ENCODE peak calls at places on chromosomes 4 and X, in four cellular contexts. R is astrocyte of the cerebellum, V is adipocyte, Z is foreskin fibroblast. X is an unnamed sample.

GRCh38 chr4:98113005-98113404 is 30.3 kb downstream of the STPG2 start:
- DNase-seq in V (peak), Z (peak), R (peak), X (no peak)

GRCh38 chr4:40924096-40924792 is 174.5 kb downstream of the NSUN7 start:
- DNase-seq in Z (peak), R (peak), V (peak), X (no peak)

GRCh38 chrX:118348186-118348810 is 2.4 kb downstream of the WDR44 start:
- DNase-seq in R (no peak), V (no peak), Z (no peak), X (no peak)

GRCh38 chr4:52028970-52029369 is 8.8 kb upstream of the LRRC66 start:
- DNase-seq in V (peak), Z (peak), R (peak), X (no peak)

GRCh38 chrX:101208152-101208905 is 11.3 kb upstream of the DRP2 start:
- DNase-seq in R (no peak), Z (peak), V (no peak), X (no peak)

GRCh38 chrX:56728752-56729151 is 291 bp upstream of the NBDY start:
- DNase-seq in R (no peak), Z (peak), V (peak), X (no peak)

GRCh38 chr4:53702334-53703266 is 111.3 kb upstream of the LNX1 start:
- DNase-seq in R (no peak), Z (peak), V (peak), X (peak)

GRCh38 chr4:122716825-122717448 is 15.6 kb upstream of the BBS12 start:
- DNase-seq in V (peak), Z (peak), R (peak), X (no peak)

GRCh38 chrX:48897621-48898306 is at the start of the genes PQBP1 and TIMM17B:
- DNase-seq in R (peak), V (peak), Z (peak), X (peak)

GRCh38 chr4:541271-541670 is 34.8 kb downstream of the TMEM271 start:
- DNase-seq in V (no peak), Z (no peak), R (no peak), X (no peak)

GRCh38 chrX:69126642-69127041 is 38.6 kb downstream of the PJA1 start:
- DNase-seq in V (no peak), R (no peak), Z (no peak), X (no peak)

GRCh38 chr4:32745351-32745750 is 2025.2 kb downstream of the PCDH7 start:
- DNase-seq in V (no peak), Z (no peak), R (no peak), X (no peak)

GRCh38 chr4:57116245-57116644 is 6.1 kb upstream of the IGFBP7 start:
- DNase-seq in R (no peak), Z (no peak), V (no peak), X (no peak)

GRCh38 chrX:150548684-150549083 is 19.7 kb upstream of the MTM1 start:
- DNase-seq in R (no peak), Z (peak), V (peak), X (no peak)

GRCh38 chr4:2867758-2868491 is 24.3 kb downstream of the ADD1 start:
- DNase-seq in Z (peak), V (peak), R (no peak), X (no peak)

GRCh38 chrX:124113799-124114600 is 152.5 kb downstream of the STAG2 start:
- DNase-seq in R (no peak), Z (no peak), V (no peak), X (no peak)

GRCh38 chrX:78517124-78517523 is 142.0 kb downstream of the RTL3 start:
- DNase-seq in V (no peak), Z (no peak), R (no peak), X (no peak)

GRCh38 chrX:11470231-11470630 is 177.0 kb downstream of the AMELX start:
- DNase-seq in R (peak), Z (peak), V (peak), X (no peak)

GRCh38 chr4:182593864-182594263 is 323.3 kb downstream of the DCTD start:
- DNase-seq in R (no peak), V (peak), Z (no peak), X (no peak)

GRCh38 chr4:95505149-95505548 is 43.6 kb downstream of the UNC5C start:
- DNase-seq in Z (peak), R (peak), V (peak), X (no peak)

DNA sequence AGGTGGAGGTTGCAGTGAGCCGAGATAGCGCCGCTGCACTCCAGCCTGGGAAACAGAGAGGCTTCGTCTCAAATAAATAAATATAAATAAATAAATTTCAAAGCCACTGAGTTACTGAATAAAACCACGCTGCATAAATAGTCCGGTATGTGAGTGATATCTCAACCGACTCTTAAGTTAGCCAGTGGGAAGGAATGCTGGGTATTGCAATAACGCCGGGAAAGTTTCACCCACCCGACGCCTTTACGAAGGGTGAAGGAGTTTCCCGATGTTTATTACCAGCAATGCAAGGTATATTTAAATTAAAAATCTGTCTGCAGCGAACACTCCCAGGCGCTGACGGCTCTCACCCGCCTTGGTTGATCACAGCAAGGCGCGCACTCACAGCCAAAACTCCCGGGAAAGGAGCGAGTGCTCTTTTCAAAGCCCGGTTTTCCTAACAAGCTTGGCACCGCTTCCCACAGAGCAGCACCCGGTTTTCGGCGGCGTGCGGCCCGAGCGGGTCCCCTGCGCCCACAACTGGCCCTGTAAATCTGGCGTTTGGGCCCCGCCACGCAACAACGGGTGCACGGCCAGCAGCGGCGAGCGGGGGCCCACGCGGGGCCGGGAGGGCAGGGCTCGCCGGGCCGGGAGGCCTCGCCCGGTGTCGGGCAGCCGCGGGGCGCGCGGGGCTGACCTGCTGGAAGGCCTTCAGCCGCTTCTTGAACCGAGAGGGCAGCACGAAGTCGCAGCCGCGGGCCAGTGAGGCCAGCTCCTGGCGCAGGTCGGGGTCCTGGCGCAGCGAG is 13.7 kb downstream of the PPP2R3B start:
- DNase-seq in V (no peak), R (no peak), Z (peak), X (no peak)
- H3K4me3 ChIP-seq in V (peak), R (peak), Z (peak), X (peak)

DNA sequence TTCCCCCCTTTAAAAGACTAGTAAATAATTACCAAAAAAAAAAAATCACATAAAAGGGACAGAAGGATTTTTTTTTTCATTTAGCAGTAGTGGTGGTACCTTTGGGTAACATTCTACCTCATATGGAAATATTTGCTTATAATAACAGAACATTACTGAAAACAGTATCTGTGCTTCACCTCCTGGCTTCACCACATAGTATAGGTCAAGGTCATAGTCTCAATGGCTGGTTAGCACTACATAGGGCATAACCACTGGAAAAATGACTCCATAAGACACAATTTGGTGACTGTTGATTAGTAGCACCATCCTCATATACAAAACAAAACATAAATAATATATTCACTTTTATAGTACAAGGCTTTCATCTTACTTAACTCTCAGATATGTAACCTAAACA is 34.7 kb downstream of the MANBA start:
- DNase-seq in R (no peak), V (no peak), Z (no peak), X (no peak)
- H3K4me3 ChIP-seq in R (no peak), V (no peak), Z (no peak), X (no peak)

GRCh38 chrX:152897216-152898144 is at the start of gene ZNF185:
- DNase-seq in Z (peak), V (peak), R (no peak), X (no peak)
- H3K4me3 ChIP-seq in Z (peak), V (no peak), R (peak), X (peak)

DNA sequence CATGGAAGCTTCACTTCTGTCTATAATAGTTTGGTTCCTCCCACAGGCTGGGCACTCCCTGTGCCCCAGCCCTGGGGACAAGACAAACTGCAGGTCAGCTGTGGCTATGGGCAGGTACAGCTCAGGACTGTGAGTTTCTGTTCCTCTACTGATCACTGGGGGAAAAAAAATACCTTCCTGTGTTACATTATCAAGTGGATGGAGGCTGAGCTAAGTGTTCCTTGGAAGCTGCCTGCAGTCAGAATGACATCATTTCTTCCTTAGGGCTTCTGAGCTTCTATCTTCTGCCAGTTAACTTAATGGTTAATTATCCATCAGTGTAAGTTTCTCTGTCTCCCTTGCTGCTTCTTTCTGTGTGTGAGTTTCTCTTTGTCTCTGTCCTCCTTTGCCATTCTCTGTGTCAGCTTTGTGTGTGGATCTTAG is 4.6 kb downstream of the RAB33A start:
- DNase-seq in Z (peak), V (no peak), R (no peak), X (no peak)
- H3K4me3 ChIP-seq in Z (no peak), V (no peak), R (no peak), X (no peak)

DNA sequence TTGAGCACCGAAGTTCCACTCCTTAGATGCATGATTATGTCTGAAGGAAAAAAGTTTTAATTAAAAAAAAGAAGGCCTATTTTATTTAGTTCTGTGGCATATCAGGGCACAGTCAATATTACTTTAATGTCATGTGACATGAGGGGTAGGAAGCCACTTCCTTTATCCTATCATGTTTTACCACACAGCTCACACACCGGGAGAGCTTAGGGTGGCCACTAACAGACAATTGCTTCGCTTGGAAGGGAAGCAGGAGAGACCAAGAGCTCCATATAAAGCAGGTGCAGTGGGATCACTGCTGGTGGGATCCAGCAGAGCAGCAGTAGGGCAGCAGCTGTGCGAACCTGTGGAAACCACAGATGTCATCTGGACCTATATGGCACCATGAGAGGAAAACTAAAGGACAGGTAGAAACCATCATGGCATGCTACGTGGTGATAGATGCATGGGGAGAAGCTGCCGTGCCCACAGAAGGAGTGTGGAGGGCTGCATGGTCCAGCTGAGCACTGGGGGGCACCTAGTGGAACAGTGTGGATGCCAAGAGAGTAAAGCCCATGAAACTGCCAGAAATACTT is 52.0 kb downstream of the DTHD1 start:
- DNase-seq in R (no peak), V (no peak), Z (no peak), X (no peak)
- H3K4me3 ChIP-seq in R (no peak), V (no peak), Z (no peak), X (no peak)

GRCh38 chrX:17738737-17739535 is 1.6 kb downstream of the SCML1 start:
- DNase-seq in R (no peak), V (peak), Z (no peak), X (no peak)
- H3K4me3 ChIP-seq in R (peak), V (peak), Z (peak), X (peak)

GRCh38 chrX:19814778-19815177 is 72.6 kb downstream of the SH3KBP1 start:
- DNase-seq in Z (no peak), R (no peak), V (no peak), X (no peak)
- H3K4me3 ChIP-seq in Z (no peak), R (no peak), V (no peak), X (no peak)

DNA sequence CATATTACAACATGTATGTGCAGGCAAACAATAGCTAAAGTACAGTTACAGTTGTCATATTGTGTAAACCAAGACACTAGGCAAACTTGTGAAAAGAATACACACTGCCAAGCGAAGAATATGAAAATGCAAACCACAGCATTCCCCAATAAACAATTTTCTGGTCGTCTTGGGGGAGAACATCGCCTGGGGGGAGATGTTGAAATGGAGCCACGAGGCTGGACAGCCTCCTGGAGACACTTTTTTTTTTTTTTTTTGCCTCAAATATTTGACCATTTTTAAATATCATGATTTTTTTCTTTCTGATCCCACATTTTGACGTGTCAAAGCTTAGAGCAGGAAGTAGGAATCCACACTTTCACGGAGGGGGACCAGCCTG is 51.7 kb upstream of the PDLIM3 start:
- DNase-seq in Z (no peak), R (no peak), V (peak), X (no peak)
- H3K4me3 ChIP-seq in Z (no peak), R (no peak), V (peak), X (peak)

GRCh38 chrX:154381271-154381670 is 2.2 kb downstream of the EMD start:
- DNase-seq in V (no peak), Z (no peak), R (no peak), X (no peak)

GRCh38 chrX:154378799-154379568 is at the start of gene EMD:
- DNase-seq in Z (peak), V (peak), R (peak), X (peak)

GRCh38 chrX:154379569-154379951 is 465 bp downstream of the EMD start:
- DNase-seq in R (no peak), Z (no peak), V (no peak), X (no peak)

GRCh38 chrX:154380787-154381186 is 1.7 kb downstream of the EMD start:
- DNase-seq in R (no peak), Z (no peak), V (no peak), X (no peak)

DNA sequence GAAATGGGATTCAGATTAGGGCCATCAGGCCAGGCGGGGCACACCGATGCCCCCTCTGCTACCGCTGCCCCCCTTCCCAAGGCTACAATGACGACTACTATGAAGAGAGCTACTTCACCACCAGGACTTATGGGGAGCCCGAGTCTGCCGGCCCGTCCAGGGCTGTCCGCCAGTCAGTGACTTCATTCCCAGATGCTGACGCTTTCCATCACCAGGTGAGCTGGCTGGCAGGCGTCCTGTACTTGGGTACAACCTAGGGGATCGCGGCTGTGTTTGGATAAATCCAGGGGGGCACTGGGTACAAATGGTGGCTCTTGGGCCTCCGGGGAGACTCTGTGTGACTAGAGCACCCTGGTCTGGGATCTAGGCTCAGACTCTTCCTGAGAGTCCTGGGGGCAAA is 1.1 kb downstream of the EMD start:
- DNase-seq in V (peak), Z (peak), R (no peak), X (no peak)
- H3K4me3 ChIP-seq in V (peak), Z (peak), R (peak), X (peak)

X was measured in esophagus muscularis mucosa.